ENCODE peak calls at places on chromosome 11, in nine cellular contexts. V is NB4, G is fibroblast of lung, U is coronary artery, X is body of pancreas, H is cardiac muscle cell, Z is GM23338, F is progenitor cell of endocrine pancreas, B is H9. D is an unnamed sample.

GRCh38 chr11:56841210-56841810 is 92.8 kb upstream of the OR9G4 start:
- DNase-seq in G (peak; percentile 62), Z (peak; percentile 82), H (peak; percentile 79), V (peak; percentile 67), U (no peak), F (peak; percentile 29), X (peak; percentile 57), B (peak; percentile 45), D (peak; percentile 30)

GRCh38 chr11:116773203-116774112 is 671 bp upstream of the BUD13 start:
- DNase-seq in F (no peak), U (no peak), V (peak; percentile 83), X (no peak), G (peak; percentile 11), Z (no peak), H (no peak), B (no peak), D (no peak)

GRCh38 chr11:108788565-108789199 is 123.8 kb downstream of the DDX10 start:
- DNase-seq in H (peak; percentile 44), F (no peak), X (no peak), G (peak; percentile 58), U (no peak), V (peak; percentile 39), B (peak; percentile 59), Z (peak; percentile 75), D (no peak)

GRCh38 chr11:44814881-44815592 is 88.3 kb downstream of the TSPAN18 start:
- DNase-seq in X (no peak), U (no peak), G (peak; percentile 23), H (no peak), Z (no peak), B (no peak), F (no peak), V (peak; percentile 90), D (no peak)

GRCh38 chr11:126332221-126332711 is 23.2 kb upstream of the ST3GAL4 start:
- DNase-seq in H (no peak), U (no peak), V (no peak), X (no peak), Z (no peak), F (no peak), G (peak; percentile 85), B (no peak), D (no peak)

GRCh38 chr11:636511-637332 is at the start of gene DRD4:
- DNase-seq in X (no peak), V (no peak), U (no peak), F (no peak), Z (peak; percentile 65), G (no peak), H (peak; percentile 58), B (peak; percentile 60), D (no peak)

GRCh38 chr11:46741600-46742484 is 22.8 kb downstream of the F2 start:
- DNase-seq in H (no peak), B (no peak), X (no peak), U (no peak), F (no peak), Z (no peak), V (no peak), G (no peak), D (no peak)

GRCh38 chr11:86374586-86374985 is at the start of gene CCDC81:
- DNase-seq in U (no peak), B (peak; percentile 91), V (no peak), H (peak; percentile 69), F (peak; percentile 12), Z (peak; percentile 95), G (peak; percentile 12), X (no peak), D (no peak)

GRCh38 chr11:109914809-109915653 is 178.2 kb upstream of the ZC3H12C start:
- DNase-seq in X (no peak), U (no peak), Z (no peak), H (no peak), V (peak; percentile 14), F (no peak), G (peak; percentile 5), B (no peak), D (no peak)

GRCh38 chr11:15969281-15969680 is 387.1 kb downstream of the SOX6 start:
- DNase-seq in V (peak; percentile 78), Z (no peak), H (peak; percentile 54), F (no peak), G (peak; percentile 92), B (no peak), U (no peak), X (peak; percentile 53), D (no peak)

GRCh38 chr11:96827164-96827563 is 437.4 kb downstream of the JRKL start:
- DNase-seq in H (peak; percentile 61), F (no peak), Z (peak; percentile 52), V (no peak), U (no peak), B (no peak), G (peak; percentile 46), X (no peak), D (no peak)

GRCh38 chr11:130601141-130601540 is 152.7 kb downstream of the ADAMTS15 start:
- DNase-seq in X (no peak), G (peak; percentile 93), B (peak; percentile 53), H (peak; percentile 58), U (peak; percentile 82), F (no peak), Z (peak; percentile 37), V (peak; percentile 31), D (no peak)

GRCh38 chr11:111001091-111001430 is 244.5 kb upstream of the POU2AF2 start:
- DNase-seq in V (no peak), B (no peak), Z (no peak), X (no peak), H (no peak), F (no peak), U (no peak), G (peak; percentile 82), D (no peak)

GRCh38 chr11:1305063-1305495 is 4.4 kb downstream of the TOLLIP start:
- DNase-seq in U (no peak), B (peak; percentile 14), X (no peak), V (no peak), H (no peak), F (no peak), G (no peak), Z (no peak), D (no peak)

DNA sequence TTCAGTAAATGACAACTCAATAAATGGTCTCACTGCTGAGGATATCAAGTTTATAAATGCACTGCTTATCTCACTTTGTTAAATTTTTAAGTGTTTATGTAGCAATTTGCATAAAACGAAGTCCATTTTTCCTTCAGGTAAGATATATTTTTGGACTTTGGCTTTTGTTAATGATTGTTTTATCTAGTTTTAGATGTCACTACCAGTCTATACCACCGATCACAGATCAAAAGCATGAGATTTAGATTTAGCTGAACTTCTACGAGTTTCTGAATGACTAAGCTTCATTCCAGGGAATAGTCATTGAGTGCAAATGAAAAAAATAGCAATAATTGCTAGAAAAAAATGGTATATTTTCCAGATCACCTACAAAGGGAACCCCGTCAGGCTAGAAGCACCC is 12.8 kb upstream of the SLC5A12 start:
- DNase-seq in X (no peak), H (no peak), Z (no peak), F (no peak), U (no peak), V (no peak), B (no peak), G (no peak), D (no peak)
- TF ChIP-seq CTCF in X (no peak), H (no peak), Z (no peak), F (no peak), U (no peak), V (no peak), B (no peak), G (no peak), D (no peak)

GRCh38 chr11:79440451-79441158 is at the start of gene TENM4:
- DNase-seq in G (peak; percentile 96), B (peak; percentile 45), U (peak; percentile 84), V (no peak), H (peak; percentile 82), F (peak; percentile 67), X (no peak), Z (peak; percentile 49), D (peak; percentile 52)
- TF ChIP-seq CTCF in G (no peak), B (peak; percentile 57), U (peak; percentile 24), V (no peak), H (no peak), F (peak; percentile 65), X (no peak), Z (peak; percentile 40), D (no peak)

GRCh38 chr11:11789735-11790369 is 51.9 kb upstream of the USP47 start:
- DNase-seq in X (no peak), F (no peak), Z (peak; percentile 45), V (peak; percentile 30), G (peak; percentile 39), H (peak; percentile 26), U (no peak), B (no peak), D (no peak)
- TF ChIP-seq CTCF in X (peak; percentile 57), F (peak; percentile 78), Z (peak; percentile 67), V (peak; percentile 74), G (peak; percentile 82), H (peak; percentile 80), U (no peak), B (peak; percentile 76), D (peak; percentile 38)

GRCh38 chr11:88494857-88495256 is 157.3 kb upstream of the CTSC start:
- DNase-seq in F (no peak), G (no peak), Z (peak; percentile 29), X (no peak), U (no peak), B (no peak), H (peak; percentile 6), V (peak; percentile 30), D (no peak)
- TF ChIP-seq CTCF in F (no peak), G (no peak), Z (peak; percentile 45), X (no peak), U (no peak), B (peak; percentile 45), H (peak; percentile 7), V (no peak), D (no peak)